ENCODE peak calls at places on chromosomes 7 and 10, in eight cellular contexts. One of them, this sample, is unnamed.

GRCh38 chr7:37275086-37275485 is 173.6 kb downstream of the ELMO1 start:
- DNase-seq in SW 1271: no peak
- DNase-seq in activated CD4-positive, CD25-positive, alpha-beta regulatory T cell: no peak
- DNase-seq in DMS153: no peak
- DNase-seq in T-helper 9 cell: no peak
- DNase-seq in NCI-H146: no peak
- DNase-seq in T follicular helper cell: no peak
- DNase-seq in HT-29: no peak
- DNase-seq in this sample: no peak

GRCh38 chr7:143216151-143216550 is 5.7 kb upstream of the TAS2R40 start:
- DNase-seq in HT-29: no peak
- DNase-seq in NCI-H146: no peak
- DNase-seq in T follicular helper cell: no peak
- DNase-seq in T-helper 9 cell: no peak
- DNase-seq in activated CD4-positive, CD25-positive, alpha-beta regulatory T cell: no peak
- DNase-seq in SW 1271: no peak
- DNase-seq in DMS153: no peak
- DNase-seq in this sample: no peak

GRCh38 chr7:74454059-74454947 is 597 bp downstream of the GTF2IRD1 start:
- DNase-seq in HT-29: no peak
- DNase-seq in SW 1271: no peak
- DNase-seq in T follicular helper cell: no peak
- DNase-seq in NCI-H146: peak; percentile 52
- DNase-seq in T-helper 9 cell: no peak
- DNase-seq in DMS153: no peak
- DNase-seq in activated CD4-positive, CD25-positive, alpha-beta regulatory T cell: no peak
- DNase-seq in this sample: no peak

GRCh38 chr7:106187613-106188350 is 75.7 kb upstream of the SYPL1 start:
- DNase-seq in T-helper 9 cell: no peak
- DNase-seq in T follicular helper cell: no peak
- DNase-seq in SW 1271: no peak
- DNase-seq in NCI-H146: no peak
- DNase-seq in DMS153: no peak
- DNase-seq in activated CD4-positive, CD25-positive, alpha-beta regulatory T cell: no peak
- DNase-seq in HT-29: no peak
- DNase-seq in this sample: no peak

GRCh38 chr7:150826061-150826849 is 25.7 kb downstream of the TMEM176A start:
- DNase-seq in T-helper 9 cell: no peak
- DNase-seq in activated CD4-positive, CD25-positive, alpha-beta regulatory T cell: no peak
- DNase-seq in NCI-H146: no peak
- DNase-seq in T follicular helper cell: no peak
- DNase-seq in HT-29: peak; percentile 11
- DNase-seq in SW 1271: no peak
- DNase-seq in DMS153: no peak
- DNase-seq in this sample: no peak

GRCh38 chr7:70372768-70373241 is 759.1 kb upstream of the GALNT17 start:
- DNase-seq in T follicular helper cell: no peak
- DNase-seq in HT-29: no peak
- DNase-seq in activated CD4-positive, CD25-positive, alpha-beta regulatory T cell: no peak
- DNase-seq in SW 1271: no peak
- DNase-seq in T-helper 9 cell: no peak
- DNase-seq in NCI-H146: no peak
- DNase-seq in DMS153: no peak
- DNase-seq in this sample: no peak

GRCh38 chr10:72328045-72328828 is 26.5 kb downstream of the DNAJB12 start:
- DNase-seq in SW 1271: no peak
- DNase-seq in T-helper 9 cell: no peak
- DNase-seq in T follicular helper cell: no peak
- DNase-seq in activated CD4-positive, CD25-positive, alpha-beta regulatory T cell: no peak
- DNase-seq in NCI-H146: peak; percentile 56
- DNase-seq in DMS153: peak; percentile 33
- DNase-seq in HT-29: peak; percentile 86
- DNase-seq in this sample: peak; percentile 79

GRCh38 chr7:78642751-78643150 is 810.7 kb downstream of the MAGI2 start:
- DNase-seq in T-helper 9 cell: no peak
- DNase-seq in DMS153: no peak
- DNase-seq in SW 1271: no peak
- DNase-seq in NCI-H146: no peak
- DNase-seq in HT-29: no peak
- DNase-seq in activated CD4-positive, CD25-positive, alpha-beta regulatory T cell: no peak
- DNase-seq in T follicular helper cell: no peak
- DNase-seq in this sample: no peak

GRCh38 chr7:107284911-107285479 is 116.2 kb downstream of the HBP1 start:
- DNase-seq in activated CD4-positive, CD25-positive, alpha-beta regulatory T cell: no peak
- DNase-seq in NCI-H146: no peak
- DNase-seq in T-helper 9 cell: no peak
- DNase-seq in T follicular helper cell: no peak
- DNase-seq in DMS153: no peak
- DNase-seq in HT-29: no peak
- DNase-seq in SW 1271: no peak
- DNase-seq in this sample: no peak

GRCh38 chr10:125344573-125345121 is 184.3 kb upstream of the CTBP2 start:
- DNase-seq in HT-29: peak; percentile 29
- DNase-seq in DMS153: no peak
- DNase-seq in NCI-H146: no peak
- DNase-seq in T-helper 9 cell: no peak
- DNase-seq in SW 1271: no peak
- DNase-seq in T follicular helper cell: no peak
- DNase-seq in activated CD4-positive, CD25-positive, alpha-beta regulatory T cell: no peak
- DNase-seq in this sample: no peak

GRCh38 chr10:60970526-60970925 is 26.5 kb upstream of the RHOBTB1 start:
- DNase-seq in T follicular helper cell: no peak
- DNase-seq in activated CD4-positive, CD25-positive, alpha-beta regulatory T cell: no peak
- DNase-seq in HT-29: no peak
- DNase-seq in SW 1271: no peak
- DNase-seq in DMS153: no peak
- DNase-seq in T-helper 9 cell: no peak
- DNase-seq in NCI-H146: no peak
- DNase-seq in this sample: no peak

GRCh38 chr7:8982338-8982994 is 549.1 kb downstream of the NXPH1 start:
- DNase-seq in T follicular helper cell: no peak
- DNase-seq in DMS153: no peak
- DNase-seq in T-helper 9 cell: no peak
- DNase-seq in activated CD4-positive, CD25-positive, alpha-beta regulatory T cell: no peak
- DNase-seq in SW 1271: no peak
- DNase-seq in HT-29: no peak
- DNase-seq in NCI-H146: peak; percentile 6
- DNase-seq in this sample: no peak

GRCh38 chr10:105706281-105707026 is 1065.4 kb downstream of the SORCS3 start:
- DNase-seq in HT-29: no peak
- DNase-seq in DMS153: peak; percentile 28
- DNase-seq in NCI-H146: no peak
- DNase-seq in T follicular helper cell: no peak
- DNase-seq in SW 1271: no peak
- DNase-seq in activated CD4-positive, CD25-positive, alpha-beta regulatory T cell: no peak
- DNase-seq in T-helper 9 cell: no peak
- DNase-seq in this sample: no peak

GRCh38 chr7:149334219-149334618 is 72.2 kb downstream of the ZNF783 start:
- DNase-seq in T-helper 9 cell: no peak
- DNase-seq in HT-29: no peak
- DNase-seq in SW 1271: no peak
- DNase-seq in activated CD4-positive, CD25-positive, alpha-beta regulatory T cell: no peak
- DNase-seq in NCI-H146: no peak
- DNase-seq in T follicular helper cell: no peak
- DNase-seq in DMS153: no peak
- DNase-seq in this sample: no peak

GRCh38 chr10:29098423-29098822 is 190.4 kb upstream of the LYZL1 start:
- DNase-seq in NCI-H146: no peak
- DNase-seq in T-helper 9 cell: no peak
- DNase-seq in T follicular helper cell: no peak
- DNase-seq in SW 1271: no peak
- DNase-seq in HT-29: no peak
- DNase-seq in activated CD4-positive, CD25-positive, alpha-beta regulatory T cell: no peak
- DNase-seq in DMS153: no peak
- DNase-seq in this sample: no peak

GRCh38 chr10:58644311-58644710 is 131.6 kb downstream of the BICC1 start:
- DNase-seq in T-helper 9 cell: no peak
- DNase-seq in SW 1271: no peak
- DNase-seq in DMS153: no peak
- DNase-seq in NCI-H146: no peak
- DNase-seq in activated CD4-positive, CD25-positive, alpha-beta regulatory T cell: no peak
- DNase-seq in T follicular helper cell: no peak
- DNase-seq in HT-29: no peak
- DNase-seq in this sample: no peak

This sample was measured in hepatic stellate cell.